ENCODE peak calls at places on chromosome 6, in four cellular contexts. One of them, this sample, is unnamed.

GRCh38 chr6:118280210-118280609 is 267.9 kb upstream of the PLN start:
- DNase-seq in HepG2: no peak
- DNase-seq in H1: no peak
- DNase-seq in K562: no peak
- DNase-seq in this sample: no peak

GRCh38 chr6:151160869-151161268 is 78.9 kb upstream of the AKAP12 start:
- DNase-seq in HepG2: peak; percentile 57
- DNase-seq in H1: no peak
- DNase-seq in K562: no peak
- DNase-seq in this sample: no peak

GRCh38 chr6:12472601-12473038 is 182.5 kb downstream of the EDN1 start:
- DNase-seq in HepG2: peak; percentile 68
- DNase-seq in H1: no peak
- DNase-seq in K562: no peak
- DNase-seq in this sample: no peak

GRCh38 chr6:149393002-149393679 is 6.9 kb upstream of the SUMO4 start:
- DNase-seq in HepG2: no peak
- DNase-seq in H1: no peak
- DNase-seq in K562: no peak
- DNase-seq in this sample: no peak

GRCh38 chr6:14273196-14273595 is 155.6 kb downstream of the CD83 start:
- DNase-seq in HepG2: no peak
- DNase-seq in H1: no peak
- DNase-seq in K562: no peak
- DNase-seq in this sample: no peak

GRCh38 chr6:6246539-6246938 is 73.9 kb downstream of the F13A1 start:
- DNase-seq in HepG2: no peak
- DNase-seq in H1: no peak
- DNase-seq in K562: no peak
- DNase-seq in this sample: no peak

GRCh38 chr6:13764996-13765395 is 49.4 kb downstream of the MCUR1 start:
- DNase-seq in HepG2: no peak
- DNase-seq in H1: no peak
- DNase-seq in K562: no peak
- DNase-seq in this sample: no peak

GRCh38 chr6:119182875-119183274 is 104.4 kb upstream of the FAM184A start:
- DNase-seq in HepG2: no peak
- DNase-seq in H1: no peak
- DNase-seq in K562: no peak
- DNase-seq in this sample: no peak

GRCh38 chr6:110642711-110643110 is 166.3 kb upstream of the SLC22A16 start:
- DNase-seq in HepG2: no peak
- DNase-seq in H1: no peak
- DNase-seq in K562: no peak
- DNase-seq in this sample: no peak

GRCh38 chr6:18122128-18123093 is at the start of gene NHLRC1:
- DNase-seq in HepG2: peak; percentile 84
- DNase-seq in H1: peak; percentile 70
- DNase-seq in K562: no peak
- DNase-seq in this sample: peak; percentile 92

GRCh38 chr6:117025310-117025709 is 148.3 kb downstream of the RFX6 start:
- DNase-seq in HepG2: no peak
- DNase-seq in H1: no peak
- DNase-seq in K562: no peak
- DNase-seq in this sample: no peak

GRCh38 chr6:76940186-76940585 is 523.1 kb downstream of the HTR1B start:
- DNase-seq in HepG2: no peak
- DNase-seq in H1: no peak
- DNase-seq in K562: no peak
- DNase-seq in this sample: no peak

GRCh38 chr6:161154796-161155335 is 119.0 kb downstream of the AGPAT4 start:
- DNase-seq in HepG2: no peak
- DNase-seq in H1: no peak
- DNase-seq in K562: no peak
- DNase-seq in this sample: no peak

GRCh38 chr6:159788276-159788675 is 1.1 kb downstream of the TCP1 start:
- DNase-seq in HepG2: no peak
- DNase-seq in H1: no peak
- DNase-seq in K562: no peak
- DNase-seq in this sample: no peak

GRCh38 chr6:117776441-117776840 is 101.2 kb downstream of the NUS1 start:
- DNase-seq in HepG2: peak; percentile 10
- DNase-seq in H1: no peak
- DNase-seq in K562: no peak
- DNase-seq in this sample: no peak

GRCh38 chr6:41263267-41263666 is 23.2 kb downstream of the TREM1 start:
- DNase-seq in HepG2: no peak
- DNase-seq in H1: no peak
- DNase-seq in K562: no peak
- DNase-seq in this sample: no peak

GRCh38 chr6:154683756-154684523 is 49.3 kb upstream of the SCAF8 start:
- DNase-seq in HepG2: no peak
- DNase-seq in H1: no peak
- DNase-seq in K562: no peak
- DNase-seq in this sample: peak; percentile 78

DNA sequence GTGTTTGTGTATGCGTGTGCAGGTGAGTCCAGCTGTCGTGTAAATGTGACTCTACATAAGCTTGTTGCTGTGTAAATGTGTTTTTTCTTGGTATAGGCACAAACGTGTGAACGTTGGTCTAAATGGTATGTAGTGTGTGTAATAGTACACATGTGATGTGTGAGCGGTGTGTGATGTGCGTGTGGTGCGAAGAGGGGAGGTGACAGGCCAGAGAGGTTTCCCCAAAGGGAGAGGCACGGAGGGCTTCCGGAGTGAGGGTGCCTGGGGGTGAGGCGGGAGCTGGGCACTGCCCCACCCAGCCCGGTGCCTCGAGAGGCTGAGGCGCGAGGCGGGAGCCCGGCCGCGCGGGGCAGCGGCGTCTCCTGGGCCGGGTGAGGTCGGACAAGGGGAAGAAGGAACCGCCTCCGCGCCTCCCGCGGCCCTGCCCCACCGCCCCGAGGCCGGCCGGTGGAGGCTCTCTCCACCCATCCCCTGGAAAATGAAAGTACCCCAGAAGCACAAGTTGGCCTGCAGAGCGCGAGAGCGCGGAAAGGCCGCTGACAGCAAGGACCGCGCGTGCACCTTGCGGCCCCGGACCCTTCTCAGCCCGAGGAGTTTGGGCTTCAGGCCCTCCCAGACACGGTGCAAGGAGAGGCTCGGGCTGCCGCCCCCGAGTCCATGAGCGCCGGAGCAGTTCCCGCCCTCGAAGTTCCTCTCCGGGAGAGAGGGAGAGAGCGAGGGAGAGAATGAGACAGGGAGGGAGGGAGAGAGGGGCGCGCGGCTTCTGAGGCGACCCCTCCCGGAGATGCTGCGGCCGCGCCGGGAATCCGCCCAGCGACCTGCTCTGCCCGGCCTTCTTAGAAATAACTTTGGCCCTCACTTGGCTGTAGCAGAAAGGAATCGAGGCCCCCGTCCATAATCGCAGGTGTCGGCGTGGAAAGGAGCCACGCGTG is 43.2 kb upstream of the OSTM1 start:
- DNase-seq in HepG2: no peak
- DNase-seq in H1: no peak
- DNase-seq in K562: no peak
- DNase-seq in this sample: peak; percentile 19
- TF ChIP-seq EZH2 in HepG2: peak; percentile 81
- TF ChIP-seq EZH2 in H1: peak; percentile 100
- TF ChIP-seq EZH2 in K562: no peak
- TF ChIP-seq EZH2 in this sample: peak; percentile 98

GRCh38 chr6:43578748-43579147 is 2.8 kb downstream of the POLH start:
- DNase-seq in HepG2: no peak
- DNase-seq in H1: no peak
- DNase-seq in K562: no peak
- DNase-seq in this sample: no peak

GRCh38 chr6:43575772-43576551 is at the start of the genes POLH and XPO5:
- DNase-seq in HepG2: peak; percentile 92
- DNase-seq in H1: peak; percentile 68
- DNase-seq in K562: peak; percentile 98
- DNase-seq in this sample: peak; percentile 96

GRCh38 chr6:43575105-43575771 is 600 bp downstream of the XPO5 start:
- DNase-seq in HepG2: peak; percentile 40
- DNase-seq in H1: no peak
- DNase-seq in K562: peak; percentile 88
- DNase-seq in this sample: peak; percentile 53

GRCh38 chr6:43582911-43583310 is 6.9 kb downstream of the POLH start:
- DNase-seq in HepG2: no peak
- DNase-seq in H1: no peak
- DNase-seq in K562: no peak
- DNase-seq in this sample: no peak

GRCh38 chr6:43579171-43579570 is 3.2 kb downstream of the POLH start:
- DNase-seq in HepG2: peak; percentile 16
- DNase-seq in H1: no peak
- DNase-seq in K562: no peak
- DNase-seq in this sample: peak; percentile 16
- H3K9me3 ChIP-seq in HepG2: no peaks in the 10 kb centered on the region
- H3K9me3 ChIP-seq in H1: no peaks in the 10 kb centered on the region
- H3K9me3 ChIP-seq in K562: no peaks in the 10 kb centered on the region
- H3K9me3 ChIP-seq in this sample: no peaks in the 10 kb centered on the region

DNA sequence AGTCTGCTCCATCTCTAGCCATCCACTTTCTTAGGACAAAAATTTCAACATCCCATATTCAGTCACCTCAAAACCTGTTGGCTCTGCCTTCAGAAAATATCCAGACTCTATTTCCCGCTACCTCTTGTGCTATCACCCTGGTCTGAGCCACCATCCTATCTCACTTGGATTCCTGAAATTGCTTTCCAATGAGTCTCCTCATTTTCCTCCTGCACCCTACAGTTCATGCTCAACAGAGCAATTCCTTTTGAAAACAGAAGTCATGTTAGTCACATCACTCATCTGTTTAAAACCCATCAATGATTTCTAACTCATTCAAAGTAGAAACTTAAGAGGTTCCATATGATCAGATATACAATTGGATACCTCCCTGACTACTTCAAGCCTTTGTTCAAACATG is 229.9 kb downstream of the ADGRG6 start:
- DNase-seq in HepG2: no peak
- DNase-seq in H1: no peak
- DNase-seq in K562: no peak
- DNase-seq in this sample: no peak
- TF ChIP-seq JUN in HepG2: no peak
- TF ChIP-seq JUN in H1: no peak
- TF ChIP-seq JUN in K562: no peak
- TF ChIP-seq JUN in this sample: no peak

GRCh38 chr6:165854061-165854862 is 191.2 kb upstream of the PDE10A start:
- DNase-seq in HepG2: no peak
- DNase-seq in H1: no peak
- DNase-seq in K562: no peak
- DNase-seq in this sample: no peak
- TF ChIP-seq EZH2 in HepG2: no peak
- TF ChIP-seq EZH2 in H1: peak; percentile 78
- TF ChIP-seq EZH2 in K562: no peak
- TF ChIP-seq EZH2 in this sample: no peak

GRCh38 chr6:88493717-88494116 is 327.6 kb upstream of the CNR1 start:
- DNase-seq in HepG2: no peak
- DNase-seq in H1: no peak
- DNase-seq in K562: no peak
- DNase-seq in this sample: no peak
- H3K9me3 ChIP-seq in HepG2: no peaks in the 10 kb centered on the region
- H3K9me3 ChIP-seq in H1: peaks cover 6% of the 10 kb centered on the region
- H3K9me3 ChIP-seq in K562: no peaks in the 10 kb centered on the region
- H3K9me3 ChIP-seq in this sample: no peaks in the 10 kb centered on the region

GRCh38 chr6:168091381-168092264 is 12.6 kb upstream of the FRMD1 start:
- DNase-seq in HepG2: no peak
- DNase-seq in H1: no peak
- DNase-seq in K562: no peak
- DNase-seq in this sample: no peak
- TF ChIP-seq JUN in HepG2: no peak
- TF ChIP-seq JUN in H1: no peak
- TF ChIP-seq JUN in K562: no peak
- TF ChIP-seq JUN in this sample: no peak

DNA sequence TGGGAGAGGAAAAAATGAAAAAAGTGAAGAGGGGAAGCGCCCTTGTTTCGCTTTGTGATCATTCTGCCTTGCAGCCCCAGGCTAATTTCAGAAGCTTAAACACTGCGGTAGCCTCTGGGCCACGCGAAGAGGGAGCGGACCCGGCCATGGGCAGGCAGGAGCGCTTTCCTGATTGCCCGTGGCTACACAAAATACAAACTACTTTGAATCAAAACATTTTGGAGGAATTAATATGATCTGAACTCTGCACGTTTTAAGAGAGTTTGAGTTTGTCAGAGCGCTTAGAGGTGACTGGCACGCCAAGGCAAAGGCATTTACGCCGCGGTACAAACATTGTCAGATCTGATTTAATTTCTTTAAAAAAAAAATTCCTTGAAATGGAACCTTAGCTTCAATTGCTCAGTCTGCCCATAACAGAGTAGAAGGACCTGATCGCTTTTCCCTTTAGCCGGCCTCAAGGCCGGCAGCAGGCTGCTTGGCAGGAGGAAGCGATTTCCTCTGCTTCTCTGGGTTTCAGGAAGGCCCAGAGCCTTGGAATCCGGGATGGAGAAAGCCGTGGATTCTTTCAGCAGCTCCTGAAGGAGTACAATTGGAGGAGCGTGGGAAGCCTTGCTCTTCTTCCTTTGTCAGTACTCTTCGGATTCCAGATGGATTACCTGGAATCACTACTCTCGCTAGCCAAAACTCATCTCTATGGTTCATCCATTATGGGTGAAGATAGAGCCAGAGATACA is 9.7 kb downstream of the TFAP2D start:
- DNase-seq in HepG2: no peak
- DNase-seq in H1: no peak
- DNase-seq in K562: no peak
- DNase-seq in this sample: no peak
- TF ChIP-seq EZH2 in HepG2: no peak
- TF ChIP-seq EZH2 in H1: peak; percentile 46
- TF ChIP-seq EZH2 in K562: no peak
- TF ChIP-seq EZH2 in this sample: peak; percentile 17

GRCh38 chr6:74505391-74505790 is 700.5 kb downstream of the COL12A1 start:
- DNase-seq in HepG2: no peak
- DNase-seq in H1: no peak
- DNase-seq in K562: no peak
- DNase-seq in this sample: no peak
- H3K9me3 ChIP-seq in HepG2: peaks cover 26% of the 10 kb centered on the region
- H3K9me3 ChIP-seq in H1: peaks cover 6% of the 10 kb centered on the region
- H3K9me3 ChIP-seq in K562: no peaks in the 10 kb centered on the region
- H3K9me3 ChIP-seq in this sample: no peaks in the 10 kb centered on the region